ENCODE peak calls at places on chromosomes 2 and 18, in six cellular contexts. D is SK-MEL-5; R is stimulated activated CD4-positive, alpha-beta T cell treated with anti-CD3 and anti-CD28 coated beads, Interleukin-4, amount 100 ng/mL, for 4 hours; J is breast epithelium; V is neural crest cell; H is NCI-H446. F is an unnamed sample.

GRCh38 chr18:79681484-79682387 is 2.1 kb downstream of the CTDP1 start:
- DNase-seq in R (peak; percentile 62), V (no peak), J (no peak), D (no peak), H (no peak), F (no peak)

GRCh38 chr2:207422307-207422960 is 107.3 kb upstream of the CREB1 start:
- DNase-seq in R (no peak), D (no peak), V (no peak), H (no peak), J (no peak), F (no peak)

GRCh38 chr2:63763336-63764056 is 78.2 kb upstream of the UGP2 start:
- DNase-seq in V (no peak), R (no peak), D (no peak), H (peak; percentile 71), J (no peak), F (no peak)

GRCh38 chr2:225781991-225782390 is 382.5 kb downstream of the NYAP2 start:
- DNase-seq in V (no peak), R (no peak), H (no peak), D (peak; percentile 96), J (no peak), F (no peak)

GRCh38 chr18:55501594-55502345 is 86.2 kb downstream of the TCF4 start:
- DNase-seq in V (no peak), J (no peak), R (no peak), H (no peak), D (no peak), F (no peak)

GRCh38 chr2:230327418-230328154 is 593 bp downstream of the SP140L start:
- DNase-seq in V (no peak), R (no peak), D (no peak), H (no peak), J (no peak), F (no peak)

GRCh38 chr18:39325973-39326372 is 1760.4 kb upstream of the CELF4 start:
- DNase-seq in V (no peak), R (no peak), D (no peak), H (no peak), J (no peak), F (no peak)

GRCh38 chr2:151842830-151843668 is 14.8 kb upstream of the ARL5A start:
- DNase-seq in D (peak; percentile 68), R (no peak), J (no peak), V (no peak), H (no peak), F (no peak)

GRCh38 chr2:132420776-132421175 is 4.2 kb downstream of the GPR39 start:
- DNase-seq in V (no peak), R (no peak), D (no peak), J (no peak), H (no peak), F (no peak)

GRCh38 chr2:8575810-8576423 is 105.9 kb upstream of the ID2 start:
- DNase-seq in R (no peak), D (no peak), J (no peak), H (no peak), V (no peak), F (no peak)

GRCh38 chr2:223901311-223901710 is 43.8 kb downstream of the WDFY1 start:
- DNase-seq in D (no peak), R (no peak), H (no peak), J (no peak), V (no peak), F (no peak)

GRCh38 chr2:215966274-215966673 is 47.1 kb downstream of the MREG start:
- DNase-seq in J (no peak), V (no peak), R (no peak), H (no peak), D (no peak), F (no peak)

GRCh38 chr2:19731515-19731914 is 170.3 kb downstream of the TTC32 start:
- DNase-seq in R (no peak), V (no peak), D (no peak), H (no peak), J (no peak), F (no peak)

GRCh38 chr2:239544846-239545465 is 144.1 kb upstream of the HDAC4 start:
- DNase-seq in V (no peak), H (no peak), J (peak; percentile 28), R (peak; percentile 68), D (no peak), F (no peak)

GRCh38 chr2:19364014-19364413 is 5.6 kb upstream of the OSR1 start:
- DNase-seq in V (no peak), R (no peak), J (no peak), D (no peak), H (no peak), F (no peak)

GRCh38 chr2:75532488-75532887 is 28.3 kb downstream of the EVA1A start:
- DNase-seq in V (no peak), J (no peak), H (no peak), R (no peak), D (no peak), F (no peak)

GRCh38 chr2:173502296-173502695 is 147.6 kb downstream of the CDCA7 start:
- DNase-seq in R (no peak), D (no peak), H (no peak), J (no peak), V (no peak), F (no peak)

GRCh38 chr18:36829362-36830140 is 624 bp downstream of the KIAA1328 start:
- DNase-seq in H (no peak), J (peak; percentile 55), V (peak; percentile 40), D (no peak), R (no peak), F (no peak)

GRCh38 chr18:39742015-39742466 is 2176.4 kb upstream of the CELF4 start:
- DNase-seq in H (peak; percentile 59), V (no peak), J (no peak), D (no peak), R (no peak), F (no peak)

GRCh38 chr2:134238371-134238770 is 15.5 kb upstream of the MGAT5 start:
- DNase-seq in V (no peak), J (no peak), R (no peak), D (no peak), H (no peak), F (no peak)

GRCh38 chr2:7997279-7997678 is 684.6 kb upstream of the ID2 start:
- DNase-seq in D (no peak), J (no peak), R (no peak), V (no peak), H (no peak), F (no peak)

GRCh38 chr2:129877289-129877741 is 102.2 kb upstream of the RAB6C start:
- DNase-seq in D (peak; percentile 72), H (peak; percentile 84), V (peak; percentile 72), R (peak; percentile 82), J (peak; percentile 93), F (peak; percentile 90)

GRCh38 chr18:32771871-32772499 is 838 bp downstream of the KLHL14 start:
- DNase-seq in J (no peak), H (no peak), V (peak; percentile 29), R (no peak), D (no peak), F (no peak)

GRCh38 chr2:39483530-39483929 is 46.4 kb upstream of the MAP4K3 start:
- DNase-seq in V (no peak), R (no peak), H (no peak), J (no peak), D (no peak), F (no peak)

GRCh38 chr2:2892892-2893291 is 484.7 kb downstream of the EIPR1 start:
- DNase-seq in R (no peak), J (no peak), D (no peak), H (no peak), V (no peak), F (no peak)

GRCh38 chr2:5190023-5190422 is 502.2 kb upstream of the SOX11 start:
- DNase-seq in V (no peak), H (no peak), J (no peak), D (no peak), R (no peak), F (no peak)

GRCh38 chr18:22628795-22629194 is 211.1 kb upstream of the CTAGE1 start:
- DNase-seq in J (no peak), V (no peak), R (no peak), D (no peak), H (no peak), F (no peak)

GRCh38 chr2:30421551-30422436 is 25.3 kb upstream of the LCLAT1 start:
- DNase-seq in D (peak; percentile 55), V (peak; percentile 27), H (no peak), J (no peak), R (peak; percentile 55), F (no peak)

GRCh38 chr18:48991299-48992055 is 40.7 kb upstream of the SMAD7 start:
- DNase-seq in J (no peak), R (no peak), D (no peak), H (no peak), V (no peak), F (no peak)

GRCh38 chr2:109237792-109238191 is 108.8 kb downstream of the SH3RF3 start:
- DNase-seq in J (no peak), R (no peak), H (no peak), V (no peak), D (no peak), F (no peak)

GRCh38 chr18:59272971-59273935 is at the start of gene RAX:
- DNase-seq in D (peak; percentile 53), R (no peak), V (peak; percentile 55), H (no peak), J (no peak), F (no peak)

GRCh38 chr2:42970151-42970550 is 177.8 kb upstream of the HAAO start:
- DNase-seq in D (no peak), J (no peak), R (no peak), H (no peak), V (no peak), F (no peak)

GRCh38 chr18:9998330-9998729 is 84.5 kb downstream of the VAPA start:
- DNase-seq in V (no peak), H (no peak), J (no peak), D (no peak), R (no peak), F (no peak)